ENCODE peak calls at places on chromosomes 6 and 20, in seven cellular contexts. F is stomach, N is tibial artery, K is small intestine, S is upper lobe of left lung, Y is neural progenitor cell, T is AG04450. L is an unnamed sample. For H3K9me3, the result is how much of the 10 kb centered on the place peaks cover.

GRCh38 chr6:135481786-135482369 is 15.7 kb downstream of the AHI1 start:
- DNase-seq in K (no peak), S (no peak), T (no peak), F (no peak), Y (peak), N (no peak), L (no peak)

GRCh38 chr20:840858-841567 is 7.5 kb downstream of the FAM110A start:
- DNase-seq in N (no peak), K (peak), T (no peak), F (peak), S (peak), Y (peak), L (no peak)

GRCh38 chr6:99521557-99522286 is 6.5 kb upstream of the USP45 start:
- DNase-seq in S (no peak), N (peak), K (no peak), T (no peak), Y (peak), F (no peak), L (no peak)

GRCh38 chr6:21847712-21848111 is 254.2 kb downstream of the SOX4 start:
- DNase-seq in Y (no peak), F (no peak), K (no peak), S (no peak), N (no peak), T (no peak), L (no peak)

GRCh38 chr20:50189681-50190250 is 864 bp upstream of the CEBPB start:
- DNase-seq in N (peak), S (peak), K (peak), Y (peak), T (no peak), F (peak), L (peak)

GRCh38 chr6:148175511-148176188 is 167.0 kb upstream of the SASH1 start:
- DNase-seq in F (no peak), T (no peak), S (no peak), K (peak), Y (no peak), N (no peak), L (no peak)

GRCh38 chr6:32084780-32085179 is 24.4 kb downstream of the TNXB start:
- DNase-seq in S (no peak), F (no peak), T (no peak), N (no peak), Y (no peak), K (no peak), L (no peak)

GRCh38 chr20:58870293-58871014 is 17.9 kb downstream of the GNAS start:
- DNase-seq in S (no peak), Y (peak), K (peak), F (peak), N (peak), T (no peak), L (peak)

GRCh38 chr6:13914346-13914745 is 10.4 kb upstream of the RNF182 start:
- DNase-seq in S (no peak), Y (peak), N (no peak), T (no peak), K (peak), F (no peak), L (no peak)

GRCh38 chr20:10090588-10091166 is 55.9 kb downstream of the ANKEF1 start:
- DNase-seq in T (peak), K (peak), S (no peak), F (peak), N (peak), Y (peak), L (peak)

GRCh38 chr6:39086294-39086693 is 28.7 kb downstream of the SAYSD1 start:
- DNase-seq in F (no peak), K (no peak), S (no peak), N (no peak), T (no peak), Y (no peak), L (no peak)

GRCh38 chr6:133834472-133835170 is 54.3 kb upstream of the TCF21 start:
- DNase-seq in T (no peak), Y (no peak), N (no peak), S (no peak), K (no peak), F (no peak), L (no peak)

GRCh38 chr20:51428451-51429143 is 113.9 kb downstream of the NFATC2 start:
- DNase-seq in T (no peak), K (no peak), Y (peak), N (peak), F (peak), S (peak), L (no peak)

GRCh38 chr6:16712931-16713484 is 48.3 kb downstream of the ATXN1 start:
- DNase-seq in Y (no peak), T (peak), S (no peak), K (peak), F (no peak), N (peak), L (no peak)

GRCh38 chr20:34968020-34968775 is 12.5 kb downstream of the MYH7B start:
- DNase-seq in K (no peak), S (no peak), F (no peak), N (no peak), T (no peak), Y (no peak), L (no peak)

GRCh38 chr6:102300350-102300749 is 906.8 kb downstream of the GRIK2 start:
- DNase-seq in F (no peak), Y (no peak), T (no peak), S (no peak), N (no peak), K (no peak), L (no peak)

GRCh38 chr6:3848380-3848779 is 793 bp upstream of the FAM50B start:
- DNase-seq in K (no peak), F (no peak), T (no peak), S (no peak), Y (no peak), N (no peak), L (no peak)

GRCh38 chr6:7042654-7043545 is 64.9 kb upstream of the RREB1 start:
- DNase-seq in Y (peak), S (no peak), T (no peak), K (peak), F (no peak), N (no peak), L (no peak)

GRCh38 chr6:170212051-170212756 is 78.7 kb downstream of the DLL1 start:
- DNase-seq in S (peak), Y (peak), N (peak), T (no peak), K (no peak), F (no peak), L (no peak)

GRCh38 chr6:13436691-13437568 is 50.5 kb downstream of the GFOD1 start:
- DNase-seq in K (no peak), N (no peak), S (no peak), F (no peak), Y (no peak), T (no peak), L (no peak)

GRCh38 chr6:24043848-24044247 is 82.2 kb upstream of the NRSN1 start:
- DNase-seq in F (no peak), N (no peak), K (no peak), Y (no peak), T (no peak), S (no peak), L (no peak)

GRCh38 chr6:157090736-157091135 is 232.6 kb downstream of the TMEM242 start:
- DNase-seq in N (no peak), T (no peak), F (no peak), S (peak), K (no peak), Y (peak), L (no peak)

GRCh38 chr20:52340036-52340634 is 148.6 kb upstream of the ZFP64 start:
- DNase-seq in S (no peak), N (no peak), Y (no peak), T (no peak), F (no peak), K (peak), L (no peak)

GRCh38 chr6:133466666-133467065 is 225.5 kb downstream of the EYA4 start:
- DNase-seq in F (no peak), N (no peak), K (no peak), S (no peak), Y (no peak), T (no peak), L (no peak)

GRCh38 chr20:54140927-54141566 is 32.7 kb downstream of the CYP24A1 start:
- DNase-seq in S (no peak), K (no peak), F (no peak), T (no peak), Y (no peak), N (no peak), L (no peak)

GRCh38 chr6:45577836-45578504 is 200.2 kb upstream of the SUPT3H start:
- DNase-seq in N (no peak), S (no peak), F (no peak), Y (no peak), K (no peak), T (no peak), L (no peak)

GRCh38 chr6:167435209-167435728 is 110.4 kb downstream of the TTLL2 start:
- DNase-seq in Y (no peak), F (no peak), K (no peak), T (no peak), N (no peak), S (no peak), L (no peak)

GRCh38 chr6:110944681-110945151 is 13.8 kb upstream of the GTF3C6 start:
- DNase-seq in T (peak), Y (no peak), S (no peak), K (no peak), F (no peak), N (no peak), L (no peak)

GRCh38 chr6:7649037-7649810 is 59.2 kb downstream of the SNRNP48 start:
- DNase-seq in Y (no peak), T (no peak), F (no peak), K (no peak), S (no peak), N (no peak), L (no peak)

GRCh38 chr20:31698803-31699718 is 23.6 kb downstream of the BCL2L1 start:
- DNase-seq in Y (no peak), F (peak), K (peak), S (no peak), T (peak), N (peak), L (no peak)

GRCh38 chr20:62424249-62425109 is 2.9 kb downstream of the RBBP8NL start:
- DNase-seq in T (no peak), F (peak), Y (no peak), K (no peak), S (peak), N (no peak), L (no peak)

GRCh38 chr20:42886801-42887200 is 302.9 kb downstream of the PTPRT start:
- DNase-seq in K (no peak), T (no peak), S (no peak), F (no peak), Y (no peak), N (no peak), L (no peak)

GRCh38 chr6:530425-530824 is 126.5 kb downstream of the HUS1B start:
- DNase-seq in K (no peak), N (no peak), Y (no peak), S (peak), T (no peak), F (no peak), L (no peak)

DNA sequence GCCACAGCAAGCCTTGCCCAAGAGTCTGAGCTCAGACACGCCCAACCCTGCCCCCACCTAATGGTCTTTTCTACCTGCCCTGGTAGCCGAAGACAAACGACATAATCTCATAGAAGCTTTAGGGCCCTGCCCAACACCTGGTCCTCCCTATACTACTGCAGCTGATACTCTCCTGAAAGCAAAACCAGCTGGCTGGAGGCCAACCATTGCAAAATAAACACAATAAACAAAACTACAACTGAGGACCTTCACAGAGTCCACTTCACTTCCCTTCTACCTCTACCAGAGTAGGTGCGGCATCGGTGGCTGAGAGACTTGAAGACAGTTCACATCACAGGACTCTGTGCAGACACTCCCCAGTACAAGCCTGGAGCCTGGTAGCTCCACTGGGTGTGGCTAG is 476.2 kb downstream of the MMUT start:
- DNase-seq in N (no peak), Y (no peak), K (no peak), S (no peak), T (no peak), F (no peak), L (no peak)
- H3K9me3 ChIP-seq in N (under half), Y (under half), K (under half), S (under half), T (under half), F (under half), L (under half)

GRCh38 chr6:106805017-106805335 is 169.6 kb downstream of the CD24 start:
- DNase-seq in F (no peak), N (no peak), S (no peak), K (no peak), Y (no peak), T (no peak), L (no peak)
- H3K9me3 ChIP-seq in F (under half), N (under half), S (under half), K (under half), Y (under half), T (under half), L (under half)

DNA sequence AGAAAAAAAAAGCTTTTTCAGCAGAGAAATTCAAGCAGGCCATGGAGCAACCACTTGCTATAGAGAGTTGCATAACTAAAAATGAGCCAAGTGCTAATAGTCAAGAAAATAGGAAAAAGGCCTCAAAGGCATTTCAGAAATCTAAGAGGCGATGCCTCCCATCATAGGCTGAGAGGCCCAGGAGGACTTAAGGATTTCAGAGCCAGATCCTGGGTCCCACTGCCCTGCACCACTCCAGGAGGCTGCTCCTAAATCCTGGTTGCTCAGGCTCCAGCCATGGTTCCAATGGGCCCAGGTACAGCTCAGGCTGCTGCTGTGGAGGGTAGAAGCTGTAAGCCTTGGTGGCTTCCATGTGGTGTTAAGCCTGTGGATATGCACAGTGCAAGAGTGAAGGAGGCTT is 5.5 kb downstream of the ZNF391 start:
- DNase-seq in T (no peak), K (no peak), N (no peak), S (no peak), F (no peak), Y (no peak), L (no peak)
- H3K9me3 ChIP-seq in T (under half), K (under half), N (under half), S (under half), F (under half), Y (under half), L (under half)

DNA sequence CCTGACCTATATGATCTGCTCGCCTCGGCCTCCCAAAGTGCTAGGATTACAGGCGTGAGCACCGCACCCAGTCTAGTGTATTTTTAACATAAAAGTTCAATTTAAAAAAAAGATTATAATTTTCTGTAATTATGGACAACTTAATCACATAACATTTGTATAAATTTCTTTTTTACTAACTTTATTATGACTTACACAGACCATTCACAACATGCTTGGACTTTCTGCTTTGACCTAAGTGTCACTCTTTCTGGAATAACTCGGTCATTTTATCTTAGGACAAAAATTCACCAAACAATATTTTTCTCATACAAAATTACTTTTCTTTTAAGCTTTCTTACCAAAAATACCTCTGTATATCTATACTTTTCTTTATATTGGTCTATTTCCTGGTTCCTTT is 15.4 kb upstream of the IL22RA2 start:
- DNase-seq in N (no peak), Y (peak), T (no peak), S (no peak), F (no peak), K (no peak), L (no peak)
- H3K9me3 ChIP-seq in N (under half), Y (under half), T (under half), S (under half), F (under half), K (under half), L (under half)

DNA sequence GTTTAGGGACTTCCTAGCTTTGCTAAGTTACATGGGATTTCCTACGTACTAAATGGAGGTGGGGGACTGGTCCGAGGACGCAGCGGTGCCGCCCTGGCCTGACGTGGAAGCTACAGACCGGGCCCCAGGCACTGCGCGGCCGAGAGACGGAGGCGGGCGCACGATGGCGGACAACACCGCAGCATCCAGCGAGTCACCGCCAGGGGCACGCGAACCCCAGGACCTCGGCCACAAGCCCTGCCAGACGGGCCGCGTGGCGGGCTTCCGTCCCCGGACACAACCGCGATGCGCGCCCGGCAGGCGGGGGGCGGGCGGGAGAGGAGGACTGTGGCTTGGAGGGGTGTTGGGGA is 1516.9 kb upstream of the DEFB115 start:
- DNase-seq in Y (no peak), K (no peak), S (no peak), F (peak), N (no peak), T (no peak), L (no peak)
- H3K9me3 ChIP-seq in Y (under half), K (under half), S (under half), F (half or more), N (under half), T (under half), L (under half)

DNA sequence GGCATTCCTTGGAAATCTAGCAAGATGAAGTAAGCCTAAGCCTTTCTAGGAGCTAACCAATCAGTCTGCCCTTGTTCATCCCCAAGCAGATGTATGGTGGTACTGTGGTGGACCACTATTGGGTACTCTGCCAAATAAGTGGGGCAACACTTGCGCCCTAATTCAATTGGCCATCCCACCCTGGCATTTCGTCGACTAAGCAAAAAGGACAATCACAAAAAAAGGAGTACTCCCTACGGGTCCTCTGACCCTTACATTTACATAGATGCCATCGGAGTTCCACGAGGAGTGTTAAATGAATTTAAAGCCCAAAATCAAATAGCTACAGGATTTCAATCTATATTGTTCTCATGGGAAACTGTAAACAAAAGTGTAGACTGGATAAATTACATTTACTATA is 19.5 kb downstream of the CHD6 start:
- DNase-seq in F (no peak), N (no peak), T (no peak), K (no peak), S (no peak), Y (no peak), L (no peak)
- H3K9me3 ChIP-seq in F (half or more), N (under half), T (under half), K (under half), S (under half), Y (under half), L (under half)

GRCh38 chr20:45919536-45919933 is 7.6 kb upstream of the PLTP start:
- DNase-seq in Y (no peak), F (peak), K (no peak), N (peak), T (peak), S (no peak), L (no peak)

GRCh38 chr20:45920795-45921617 is 9.1 kb upstream of the PLTP start:
- DNase-seq in N (no peak), T (no peak), K (peak), S (no peak), Y (no peak), F (no peak), L (no peak)

GRCh38 chr20:45918779-45919535 is 7.0 kb upstream of the PLTP start:
- DNase-seq in F (no peak), N (no peak), T (no peak), Y (no peak), S (no peak), K (peak), L (no peak)

GRCh38 chr20:45919951-45920794 is 8.2 kb upstream of the PLTP start:
- DNase-seq in T (no peak), Y (no peak), S (no peak), F (no peak), K (no peak), N (no peak), L (no peak)

DNA sequence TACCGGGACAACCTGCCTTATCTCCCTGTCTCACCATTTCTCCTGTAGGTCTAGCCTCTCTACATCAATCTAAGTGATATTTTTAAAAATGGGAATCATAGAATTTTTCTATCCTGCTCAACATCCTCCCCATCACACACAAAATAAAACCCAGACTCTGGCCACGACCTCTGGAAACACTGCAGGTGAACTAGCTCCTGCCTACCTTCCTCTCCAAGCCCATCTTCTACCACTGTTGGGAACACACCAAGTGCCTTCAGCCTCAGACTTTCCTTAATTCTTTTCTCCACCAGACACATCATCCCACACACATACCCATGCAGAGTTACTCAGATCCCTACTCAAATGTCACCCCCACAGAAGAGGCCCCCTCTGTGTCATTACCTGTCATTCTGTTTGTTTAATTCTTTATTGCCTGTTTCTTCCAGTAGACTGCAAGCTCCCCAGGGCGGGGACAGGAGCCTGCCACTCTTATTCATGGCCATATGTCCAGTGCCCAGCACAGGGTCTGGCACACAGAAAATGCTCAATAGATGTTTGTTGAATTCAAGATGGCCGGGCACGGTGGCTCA is 9.7 kb upstream of the PLTP start:
- DNase-seq in F (no peak), N (no peak), Y (no peak), T (no peak), K (no peak), S (no peak), L (no peak)
- H3K9me3 ChIP-seq in F (under half), N (under half), Y (under half), T (under half), K (under half), S (under half), L (under half)

L was measured in T-helper 17 cell.